ENCODE peak calls at places on chromosome 16, in nine cellular contexts. O is A549, C is GM12891, N is ovary, H is adrenal gland, X is NB4, F is HCT116, S is right lobe of liver, W is heart left ventricle. U is an unnamed sample.

GRCh38 chr16:20385844-20386832 is 18.4 kb downstream of the PDILT start:
- DNase-seq in O (peak; percentile 65), C (no peak), N (peak; percentile 48), H (peak; percentile 54), X (peak; percentile 47), F (peak; percentile 35), S (peak; percentile 73), W (peak; percentile 73), U (peak; percentile 89)

GRCh38 chr16:24670623-24671454 is 58.6 kb upstream of the TNRC6A start:
- DNase-seq in O (peak; percentile 68), C (peak; percentile 50), N (peak; percentile 54), H (peak; percentile 83), X (no peak), F (no peak), S (no peak), W (peak; percentile 77), U (no peak)

GRCh38 chr16:81500833-81501521 is 56.4 kb downstream of the CMIP start:
- DNase-seq in O (no peak), C (no peak), N (no peak), H (no peak), X (peak; percentile 73), F (no peak), S (no peak), W (no peak), U (no peak)

GRCh38 chr16:24580665-24581064 is 41.3 kb downstream of the RBBP6 start:
- DNase-seq in O (peak; percentile 33), C (no peak), N (no peak), H (no peak), X (no peak), F (no peak), S (no peak), W (no peak), U (no peak)

GRCh38 chr16:21626659-21627277 is 25.6 kb downstream of the IGSF6 start:
- DNase-seq in O (no peak), C (no peak), N (no peak), H (peak; percentile 43), X (peak; percentile 96), F (peak; percentile 4), S (no peak), W (no peak), U (no peak)

GRCh38 chr16:72937916-72938315 is 110.0 kb downstream of the ZFHX3 start:
- DNase-seq in O (no peak), C (no peak), N (no peak), H (no peak), X (no peak), F (no peak), S (no peak), W (no peak), U (no peak)

GRCh38 chr16:68835970-68836369 is 7.4 kb upstream of the TANGO6 start:
- DNase-seq in O (no peak), C (no peak), N (no peak), H (no peak), X (no peak), F (no peak), S (no peak), W (no peak), U (no peak)

GRCh38 chr16:71406724-71407123 is 35.1 kb downstream of the TLE7 start:
- DNase-seq in O (no peak), C (no peak), N (no peak), H (no peak), X (peak; percentile 40), F (no peak), S (no peak), W (no peak), U (no peak)

GRCh38 chr16:4660454-4661007 is 32.8 kb upstream of the NUDT16L1 start:
- DNase-seq in O (no peak), C (no peak), N (no peak), H (no peak), X (no peak), F (no peak), S (peak; percentile 79), W (peak; percentile 81), U (peak; percentile 70)

GRCh38 chr16:58013201-58013956 is 12.2 kb downstream of the USB1 start:
- DNase-seq in O (no peak), C (no peak), N (no peak), H (no peak), X (no peak), F (no peak), S (no peak), W (no peak), U (no peak)

GRCh38 chr16:4090476-4090875 is 25.8 kb downstream of the ADCY9 start:
- DNase-seq in O (no peak), C (no peak), N (peak; percentile 44), H (no peak), X (no peak), F (no peak), S (peak; percentile 48), W (peak; percentile 78), U (no peak)

GRCh38 chr16:17773698-17774101 is 302.9 kb upstream of the XYLT1 start:
- DNase-seq in O (no peak), C (no peak), N (no peak), H (peak; percentile 19), X (no peak), F (no peak), S (no peak), W (no peak), U (no peak)

GRCh38 chr16:82368041-82368440 is 198.0 kb upstream of the MPHOSPH6 start:
- DNase-seq in O (peak; percentile 13), C (peak; percentile 16), N (no peak), H (peak; percentile 16), X (peak; percentile 39), F (peak; percentile 38), S (peak; percentile 72), W (no peak), U (peak; percentile 66)

GRCh38 chr16:11224096-11224893 is 31.7 kb downstream of the SOCS1 start:
- DNase-seq in O (no peak), C (peak; percentile 68), N (no peak), H (peak; percentile 55), X (peak; percentile 83), F (no peak), S (peak; percentile 69), W (peak; percentile 89), U (peak; percentile 71)

GRCh38 chr16:22726868-22727267 is 87.1 kb upstream of the HS3ST2 start:
- DNase-seq in O (no peak), C (no peak), N (no peak), H (no peak), X (no peak), F (no peak), S (no peak), W (no peak), U (no peak)

GRCh38 chr16:21263640-21264211 is 14.4 kb downstream of the CRYM start:
- DNase-seq in O (peak; percentile 30), C (peak; percentile 37), N (no peak), H (peak; percentile 27), X (no peak), F (no peak), S (no peak), W (no peak), U (no peak)

DNA sequence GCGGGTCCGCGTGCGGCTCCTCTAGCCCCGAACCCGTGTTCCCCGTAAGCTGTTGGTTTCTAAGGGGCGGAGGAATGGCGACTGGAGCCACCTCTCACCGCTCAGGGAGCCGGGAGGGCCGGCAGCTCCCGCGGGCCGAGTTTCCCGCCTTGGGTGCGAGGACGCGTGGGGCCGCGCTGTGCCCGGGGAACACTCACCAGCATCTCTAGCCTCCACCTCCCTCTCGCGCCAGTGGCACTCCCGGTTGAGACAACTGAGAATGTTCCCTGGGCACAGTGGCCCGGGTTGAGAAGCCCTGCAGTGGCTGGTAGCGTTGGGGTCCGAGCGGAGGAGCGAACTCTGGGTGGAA is 560 bp downstream of the TELO2 start:
- DNase-seq in O (peak; percentile 24), C (peak; percentile 66), N (no peak), H (no peak), X (no peak), F (no peak), S (no peak), W (peak; percentile 60), U (no peak)
- TF ChIP-seq POLR2A in O (no peak), C (no peak), N (no peak), H (no peak), X (no peak), F (no peak), S (no peak), W (no peak), U (no peak)

DNA sequence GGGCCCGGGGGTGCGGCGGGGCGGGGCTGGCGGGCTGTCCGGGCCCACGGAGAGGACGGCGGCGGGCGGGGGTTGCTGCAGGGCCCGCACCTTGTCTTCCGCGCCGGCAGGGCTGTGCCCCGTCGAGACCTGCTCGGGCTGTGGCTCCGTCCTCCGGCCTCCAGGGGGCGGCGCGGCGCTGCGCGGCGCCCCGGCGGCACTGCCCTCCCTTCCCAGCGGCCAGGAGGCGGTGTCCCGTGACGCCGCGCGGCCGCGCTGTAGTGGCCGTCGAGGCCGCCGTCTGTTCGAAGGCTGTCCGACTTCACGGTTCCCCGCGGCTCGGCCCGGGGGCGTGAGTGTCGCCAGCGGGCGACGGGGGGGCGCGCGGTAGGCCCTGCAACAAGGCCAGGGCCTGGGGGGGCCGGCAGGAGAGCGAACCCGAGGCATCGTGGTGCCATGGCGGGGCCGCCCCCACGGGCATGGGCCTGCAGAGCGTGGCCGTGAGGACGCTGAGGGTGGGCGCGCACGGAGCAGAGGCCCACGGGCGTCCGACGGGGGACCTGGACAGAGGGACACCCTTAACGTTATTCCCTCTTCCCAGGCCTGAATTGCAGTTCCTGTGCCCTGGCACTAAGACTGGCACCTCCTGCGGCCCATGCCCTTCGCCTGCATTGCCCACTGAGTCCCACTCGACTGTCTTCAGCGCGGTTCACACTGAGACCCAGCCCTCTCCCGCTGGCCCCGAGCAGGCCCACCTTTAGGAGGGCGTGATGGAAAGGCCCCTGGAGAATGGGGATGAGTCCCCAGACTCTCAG is at the start of gene PLEKHG4:
- DNase-seq in O (peak; percentile 93), C (peak; percentile 99), N (peak; percentile 71), H (peak; percentile 69), X (peak; percentile 83), F (peak; percentile 52), S (peak; percentile 70), W (peak; percentile 89), U (peak; percentile 84)
- TF ChIP-seq POLR2A in O (peak; percentile 65), C (no peak), N (peak; percentile 19), H (peak; percentile 13), X (peak; percentile 53), F (peak; percentile 33), S (no peak), W (no peak), U (no peak)

GRCh38 chr16:31052131-31052530 is 18.8 kb downstream of the STX4 start:
- DNase-seq in O (peak; percentile 90), C (no peak), N (no peak), H (no peak), X (peak; percentile 67), F (peak; percentile 72), S (no peak), W (no peak), U (no peak)
- TF ChIP-seq POLR2A in O (no peak), C (no peak), N (no peak), H (no peak), X (no peak), F (no peak), S (no peak), W (no peak), U (no peak)

GRCh38 chr16:61812251-61812650 is 224.0 kb downstream of the CDH8 start:
- DNase-seq in O (no peak), C (no peak), N (no peak), H (no peak), X (no peak), F (no peak), S (no peak), W (no peak), U (no peak)

GRCh38 chr16:61814716-61815347 is 221.4 kb downstream of the CDH8 start:
- DNase-seq in O (no peak), C (no peak), N (no peak), H (no peak), X (no peak), F (no peak), S (no peak), W (no peak), U (no peak)

GRCh38 chr16:61818850-61819249 is 217.4 kb downstream of the CDH8 start:
- DNase-seq in O (no peak), C (no peak), N (no peak), H (no peak), X (no peak), F (no peak), S (no peak), W (no peak), U (no peak)

GRCh38 chr16:61813339-61813738 is 222.9 kb downstream of the CDH8 start:
- DNase-seq in O (no peak), C (no peak), N (no peak), H (no peak), X (no peak), F (no peak), S (no peak), W (no peak), U (no peak)
- TF ChIP-seq POLR2A in O (no peak), C (no peak), N (no peak), H (no peak), X (no peak), F (no peak), S (no peak), W (no peak), U (no peak)